ENCODE peak calls at places on chromosomes 1 and 21, in ten cellular contexts. F, W, A, Y, R, P, S, Z, J and E are unnamed samples.

GRCh38 chr1:181038399-181038873 is 4.7 kb downstream of the MR1 start:
- DNase-seq in F (peak; percentile 93), W (peak; percentile 75), A (peak; percentile 52), Y (peak; percentile 69), R (peak; percentile 77), P (peak; percentile 48), S (peak; percentile 76), Z (peak; percentile 71), J (no peak), E (peak; percentile 70)

GRCh38 chr1:235960799-235961198 is 94.1 kb upstream of the LYST start:
- DNase-seq in F (no peak), W (no peak), A (no peak), Y (no peak), R (no peak), P (no peak), S (no peak), Z (no peak), J (no peak), E (no peak)

GRCh38 chr1:164743991-164744390 is 185.0 kb downstream of the PBX1 start:
- DNase-seq in F (no peak), W (no peak), A (no peak), Y (no peak), R (no peak), P (no peak), S (no peak), Z (no peak), J (no peak), E (peak; percentile 26)

GRCh38 chr1:244653439-244654283 is 735 bp downstream of the DESI2 start:
- DNase-seq in F (peak; percentile 54), W (no peak), A (peak; percentile 20), Y (no peak), R (no peak), P (no peak), S (peak; percentile 13), Z (no peak), J (no peak), E (no peak)

GRCh38 chr1:70909262-70909817 is 138.3 kb downstream of the PTGER3 start:
- DNase-seq in F (no peak), W (no peak), A (no peak), Y (no peak), R (no peak), P (no peak), S (no peak), Z (no peak), J (no peak), E (no peak)

GRCh38 chr21:36065497-36066036 is 4.3 kb upstream of the CBR1 start:
- DNase-seq in F (no peak), W (no peak), A (peak; percentile 57), Y (no peak), R (peak; percentile 49), P (no peak), S (no peak), Z (no peak), J (no peak), E (peak; percentile 48)

GRCh38 chr1:168689726-168690602 is 39.0 kb downstream of the DPT start:
- DNase-seq in F (no peak), W (no peak), A (peak; percentile 68), Y (peak; percentile 16), R (peak; percentile 68), P (no peak), S (no peak), Z (no peak), J (no peak), E (peak; percentile 4)

GRCh38 chr21:44724166-44724565 is 12.8 kb upstream of the TSPEAR start:
- DNase-seq in F (no peak), W (no peak), A (no peak), Y (no peak), R (no peak), P (no peak), S (no peak), Z (no peak), J (no peak), E (no peak)

GRCh38 chr1:207628776-207629175 is 16.2 kb upstream of the CR1L start:
- DNase-seq in F (no peak), W (no peak), A (no peak), Y (no peak), R (no peak), P (no peak), S (no peak), Z (no peak), J (no peak), E (no peak)

GRCh38 chr1:33599516-33600115 is 127.2 kb downstream of the ZSCAN20 start:
- DNase-seq in F (no peak), W (no peak), A (no peak), Y (no peak), R (no peak), P (no peak), S (no peak), Z (no peak), J (no peak), E (peak; percentile 20)

GRCh38 chr1:11072216-11072917 is 12.5 kb upstream of the SRM start:
- DNase-seq in F (no peak), W (peak; percentile 64), A (no peak), Y (no peak), R (no peak), P (no peak), S (no peak), Z (no peak), J (no peak), E (no peak)

GRCh38 chr1:200741808-200742207 is 3.1 kb downstream of the CAMSAP2 start:
- DNase-seq in F (no peak), W (no peak), A (no peak), Y (no peak), R (no peak), P (no peak), S (no peak), Z (no peak), J (no peak), E (no peak)

GRCh38 chr1:70667771-70668170 is 256.7 kb downstream of the CTH start:
- DNase-seq in F (no peak), W (no peak), A (no peak), Y (no peak), R (peak; percentile 13), P (no peak), S (no peak), Z (no peak), J (no peak), E (no peak)